ENCODE peak calls at places on chromosomes 4 and X, in six cellular contexts. Z is GM20000, L is RKO, W is lower leg skin, M is C1 segment of cervical spinal cord, U is GM10248. S is an unnamed sample.

GRCh38 chr4:13783800-13784411 is 156.4 kb upstream of the BOD1L1 start:
- DNase-seq in W (no peak), M (peak), L (no peak), U (no peak), Z (no peak), S (no peak)

GRCh38 chr4:186606593-186606992 is 51.2 kb upstream of the MTNR1A start:
- DNase-seq in Z (no peak), L (no peak), M (no peak), W (no peak), U (no peak), S (peak)

GRCh38 chr4:6372649-6373525 is 99.5 kb downstream of the PPP2R2C start:
- DNase-seq in Z (peak), L (peak), U (peak), M (no peak), W (no peak), S (peak)

GRCh38 chrX:46967547-46967946 is 55.3 kb downstream of the JADE3 start:
- DNase-seq in M (no peak), L (no peak), W (no peak), Z (no peak), U (peak), S (no peak)

GRCh38 chr4:156764145-156764544 is 207.5 kb downstream of the PDGFC start:
- DNase-seq in M (no peak), W (no peak), U (no peak), Z (no peak), L (no peak), S (peak)

GRCh38 chr4:14863420-14864364 is 138.6 kb upstream of the CPEB2 start:
- DNase-seq in W (no peak), U (no peak), Z (no peak), M (no peak), L (no peak), S (peak)

GRCh38 chr4:156230151-156230550 is 276.5 kb upstream of the CTSO start:
- DNase-seq in L (no peak), M (no peak), Z (no peak), W (no peak), U (no peak), S (no peak)

GRCh38 chrX:150348365-150348764 is 14.8 kb upstream of the MAMLD1 start:
- DNase-seq in U (no peak), L (no peak), W (no peak), Z (no peak), M (no peak), S (no peak)

GRCh38 chr4:42306221-42307109 is 90.8 kb upstream of the SHISA3 start:
- DNase-seq in W (no peak), L (peak), Z (no peak), M (no peak), U (no peak), S (no peak)

GRCh38 chr4:187664011-187664410 is 331.6 kb upstream of the ZFP42 start:
- DNase-seq in U (no peak), M (no peak), L (no peak), Z (no peak), W (no peak), S (no peak)

GRCh38 chr4:5874811-5875465 is 17.9 kb downstream of the CRMP1 start:
- DNase-seq in Z (no peak), W (no peak), U (no peak), M (no peak), L (no peak), S (peak)

S was measured in A673.